ENCODE peak calls at places on chromosome 13, in five cellular contexts. H, N, A, W and Y are unnamed samples. For H3K27me3, the result is how much of the 10 kb centered on the place peaks cover.

GRCh38 chr13:23322353-23323336 is 110.9 kb downstream of the SACS start:
- DNase-seq in H (no peak), N (no peak), A (no peak), W (no peak), Y (no peak)

GRCh38 chr13:26300140-26300539 is 46.2 kb downstream of the CDK8 start:
- DNase-seq in H (no peak), N (peak), A (no peak), W (no peak), Y (no peak)

GRCh38 chr13:59643906-59644626 is 519.7 kb downstream of the DIAPH3 start:
- DNase-seq in H (peak), N (no peak), A (peak), W (no peak), Y (no peak)

GRCh38 chr13:40566811-40567210 is 99.6 kb downstream of the FOXO1 start:
- DNase-seq in H (no peak), N (no peak), A (no peak), W (no peak), Y (no peak)

GRCh38 chr13:96946709-96947311 is 47.5 kb downstream of the OXGR1 start:
- DNase-seq in H (peak), N (no peak), A (peak), W (no peak), Y (peak)

GRCh38 chr13:99145461-99145860 is 55.2 kb upstream of the UBAC2 start:
- DNase-seq in H (no peak), N (no peak), A (no peak), W (no peak), Y (no peak)

GRCh38 chr13:76944457-76944856 is 3.9 kb upstream of the ACOD1 start:
- DNase-seq in H (no peak), N (peak), A (no peak), W (no peak), Y (no peak)

GRCh38 chr13:34085199-34085598 is 267.2 kb downstream of the RFC3 start:
- DNase-seq in H (no peak), N (no peak), A (no peak), W (no peak), Y (no peak)

GRCh38 chr13:106098778-106099177 is 436.7 kb downstream of the EFNB2 start:
- DNase-seq in H (no peak), N (no peak), A (no peak), W (no peak), Y (no peak)

GRCh38 chr13:19089315-19089714 is 92.3 kb downstream of the TUBA3C start:
- DNase-seq in H (peak), N (no peak), A (no peak), W (no peak), Y (no peak)

GRCh38 chr13:79668353-79668752 is 187.4 kb downstream of the NDFIP2 start:
- DNase-seq in H (no peak), N (no peak), A (no peak), W (no peak), Y (no peak)

GRCh38 chr13:98143157-98143553 is 261 bp downstream of the FARP1 start:
- DNase-seq in H (no peak), N (no peak), A (no peak), W (no peak), Y (no peak)

GRCh38 chr13:60482012-60482411 is 85.0 kb downstream of the TDRD3 start:
- DNase-seq in H (no peak), N (no peak), A (no peak), W (no peak), Y (no peak)

GRCh38 chr13:97648171-97648880 is 214.4 kb downstream of the RAP2A start:
- DNase-seq in H (no peak), N (peak), A (no peak), W (no peak), Y (no peak)

GRCh38 chr13:50598338-50598737 is 245.2 kb downstream of the DLEU7 start:
- DNase-seq in H (no peak), N (no peak), A (no peak), W (no peak), Y (no peak)

GRCh38 chr13:34863360-34864135 is 78.5 kb upstream of the NBEA start:
- DNase-seq in H (peak), N (peak), A (no peak), W (no peak), Y (peak)

GRCh38 chr13:112446867-112447266 is 70.7 kb downstream of the SPACA7 start:
- DNase-seq in H (no peak), N (no peak), A (no peak), W (no peak), Y (no peak)

GRCh38 chr13:101398191-101398590 is 18.1 kb downstream of the NALCN start:
- DNase-seq in H (no peak), N (peak), A (no peak), W (no peak), Y (no peak)

GRCh38 chr13:98785405-98785804 is 32.9 kb upstream of the SLC15A1 start:
- DNase-seq in H (no peak), N (no peak), A (no peak), W (no peak), Y (no peak)

GRCh38 chr13:80903911-80904310 is 563.0 kb upstream of the SPRY2 start:
- DNase-seq in H (no peak), N (no peak), A (no peak), W (no peak), Y (no peak)

GRCh38 chr13:62643007-62643483 is 1227.4 kb upstream of the PCDH20 start:
- DNase-seq in H (no peak), N (peak), A (no peak), W (no peak), Y (peak)

GRCh38 chr13:30371649-30372265 is 50.5 kb upstream of the UBE2L5 start:
- DNase-seq in H (peak), N (peak), A (no peak), W (peak), Y (peak)

GRCh38 chr13:94479559-94480095 is at the start of gene DCT:
- DNase-seq in H (no peak), N (no peak), A (no peak), W (no peak), Y (no peak)

GRCh38 chr13:35723820-35724219 is 247.3 kb upstream of the MAB21L1 start:
- DNase-seq in H (no peak), N (peak), A (no peak), W (no peak), Y (no peak)

DNA sequence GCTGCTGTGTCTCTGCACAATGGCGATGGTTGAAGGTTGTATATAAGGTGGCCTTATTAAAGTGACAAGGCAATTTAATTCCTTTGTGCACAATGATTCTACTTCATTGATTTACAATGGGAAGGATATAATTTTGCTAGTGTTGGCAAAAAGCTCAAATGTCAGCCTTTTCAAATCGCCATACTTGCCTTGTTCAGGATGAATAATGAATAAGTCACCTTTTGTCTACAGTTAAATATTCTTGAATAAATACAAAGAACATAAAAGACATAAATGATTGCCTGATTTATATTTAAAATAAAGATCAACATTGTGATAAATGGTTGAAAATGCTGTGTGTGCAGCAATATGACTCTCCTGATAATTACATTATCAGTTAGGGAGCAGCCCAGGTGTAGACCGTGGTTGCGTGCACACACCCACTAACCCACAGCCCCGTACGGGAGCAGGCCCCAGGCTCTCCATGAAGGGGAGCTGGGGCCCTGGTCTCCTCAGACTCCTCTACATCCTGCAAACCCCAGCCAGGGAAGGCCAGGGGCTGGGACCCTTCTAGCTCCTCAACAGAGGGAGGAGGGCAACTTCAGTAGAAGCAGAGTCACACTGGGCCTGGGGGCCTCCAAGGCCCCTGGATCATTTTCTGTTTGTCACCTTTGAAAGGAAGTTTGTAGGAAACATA is 64.9 kb downstream of the TEX29 start:
- DNase-seq in H (no peak), N (no peak), A (no peak), W (no peak), Y (no peak)
- H3K27me3 ChIP-seq in H (under half), N (under half), A (under half), W (under half), Y (under half)

GRCh38 chr13:55788548-55788947 is 1352.2 kb upstream of the PRR20A start:
- DNase-seq in H (no peak), N (no peak), A (no peak), W (no peak), Y (no peak)

GRCh38 chr13:55792544-55793178 is 1348.1 kb upstream of the PRR20A start:
- DNase-seq in H (no peak), N (no peak), A (no peak), W (no peak), Y (no peak)
- H3K27me3 ChIP-seq in H (under half), N (under half), A (under half), W (under half), Y (under half)

GRCh38 chr13:113791761-113792160 is 32.7 kb downstream of the TMEM255B start:
- DNase-seq in H (no peak), N (no peak), A (no peak), W (no peak), Y (no peak)
- H3K27me3 ChIP-seq in H (under half), N (under half), A (under half), W (under half), Y (under half)

GRCh38 chr13:21297452-21297851 is 121.0 kb downstream of the MRPL57 start:
- DNase-seq in H (peak), N (no peak), A (no peak), W (no peak), Y (no peak)

DNA sequence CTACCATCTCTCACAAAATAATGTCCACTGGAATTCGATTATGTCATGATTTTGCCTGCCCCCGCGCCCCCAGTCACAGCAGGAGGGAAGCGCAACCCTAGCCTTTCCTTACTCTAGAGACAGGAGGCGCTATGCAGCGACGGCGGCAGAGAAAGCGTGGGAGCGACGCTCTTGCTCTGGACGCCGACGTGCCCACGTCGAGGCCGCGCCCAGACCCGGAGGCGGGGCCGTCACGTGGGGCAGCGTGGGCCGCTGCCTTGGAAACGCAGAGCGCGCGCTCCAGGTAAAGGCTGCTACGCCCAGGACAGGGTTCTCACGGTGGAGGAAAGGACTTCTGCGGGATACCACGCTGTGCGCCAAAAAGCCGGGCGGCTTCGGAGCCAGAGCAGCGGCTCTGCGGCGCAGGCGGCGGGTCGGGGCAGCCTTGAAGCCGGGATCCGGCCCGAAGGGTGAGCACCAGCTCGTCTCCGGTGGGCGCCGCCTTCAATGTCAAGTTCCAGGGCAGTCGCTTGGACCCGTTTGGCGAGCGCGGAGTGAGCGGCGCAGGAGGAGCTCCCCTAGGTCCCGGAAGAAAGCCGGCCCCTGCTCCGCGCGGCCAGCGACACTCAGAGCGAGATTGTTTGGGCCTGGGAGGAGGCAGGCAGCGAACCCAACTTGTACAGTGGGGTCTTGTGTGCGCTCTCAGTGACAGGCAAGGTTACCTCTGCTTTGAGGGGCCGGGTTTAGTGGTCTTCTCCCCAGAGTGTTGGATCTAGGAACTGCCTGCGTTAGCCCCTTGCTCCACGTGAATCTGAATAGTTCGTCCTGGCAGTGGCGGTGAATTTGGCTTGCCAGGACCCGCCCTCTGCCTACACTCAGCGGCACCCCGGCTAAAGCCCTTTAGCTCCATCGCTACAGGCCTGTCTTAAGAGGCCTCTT is 121.7 kb downstream of the MRPL57 start:
- DNase-seq in H (peak), N (peak), A (peak), W (peak), Y (peak)
- H3K27me3 ChIP-seq in H (under half), N (under half), A (under half), W (under half), Y (under half)

DNA sequence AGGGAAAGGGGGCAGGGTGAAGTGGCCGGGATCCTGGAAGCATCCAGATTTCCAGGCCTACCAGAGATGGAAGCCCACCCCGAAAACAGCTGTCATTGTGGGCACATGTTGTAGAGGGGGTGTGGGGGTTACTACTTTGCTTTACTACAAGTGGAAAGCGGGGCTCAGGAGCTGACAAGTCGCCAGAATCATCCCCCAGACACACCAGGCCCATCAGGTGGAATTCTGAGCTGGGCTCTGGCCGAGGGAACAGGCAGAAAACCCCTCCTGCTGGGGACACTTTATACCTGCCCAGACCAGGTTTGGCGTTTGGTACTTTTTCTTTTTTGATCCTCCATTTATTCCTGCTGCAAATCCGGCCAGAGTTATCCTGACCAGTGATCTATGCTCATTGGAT is 3.8 kb downstream of the CDX2 start:
- DNase-seq in H (peak), N (no peak), A (peak), W (no peak), Y (no peak)
- H3K27me3 ChIP-seq in H (under half), N (half or more), A (half or more), W (under half), Y (half or more)

GRCh38 chr13:107124129-107124718 is 556.3 kb upstream of the ARGLU1 start:
- DNase-seq in H (peak), N (no peak), A (peak), W (no peak), Y (peak)
- H3K27me3 ChIP-seq in H (under half), N (under half), A (under half), W (under half), Y (under half)

GRCh38 chr13:45602183-45602582 is 13.4 kb downstream of the ERICH6B start:
- DNase-seq in H (no peak), N (peak), A (no peak), W (no peak), Y (peak)
- H3K27me3 ChIP-seq in H (under half), N (under half), A (under half), W (under half), Y (under half)

DNA sequence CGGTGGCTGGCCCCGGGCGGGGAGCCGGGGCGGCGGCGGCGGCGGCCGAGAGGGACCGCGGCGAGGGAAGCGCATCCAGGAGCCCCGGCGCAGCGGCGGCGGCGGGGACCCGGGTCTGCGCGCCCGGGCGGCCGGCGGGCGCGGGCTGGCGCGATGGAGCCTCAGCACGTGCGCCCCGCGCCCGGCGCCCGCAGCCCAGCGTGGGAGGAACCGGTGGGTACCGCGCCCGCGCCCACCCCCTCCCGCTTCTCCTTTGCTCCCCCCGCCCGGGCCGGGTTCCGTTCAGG is 7.8 kb upstream of the DGKH start:
- DNase-seq in H (no peak), N (no peak), A (no peak), W (peak), Y (no peak)
- H3K27me3 ChIP-seq in H (under half), N (under half), A (half or more), W (under half), Y (under half)

DNA sequence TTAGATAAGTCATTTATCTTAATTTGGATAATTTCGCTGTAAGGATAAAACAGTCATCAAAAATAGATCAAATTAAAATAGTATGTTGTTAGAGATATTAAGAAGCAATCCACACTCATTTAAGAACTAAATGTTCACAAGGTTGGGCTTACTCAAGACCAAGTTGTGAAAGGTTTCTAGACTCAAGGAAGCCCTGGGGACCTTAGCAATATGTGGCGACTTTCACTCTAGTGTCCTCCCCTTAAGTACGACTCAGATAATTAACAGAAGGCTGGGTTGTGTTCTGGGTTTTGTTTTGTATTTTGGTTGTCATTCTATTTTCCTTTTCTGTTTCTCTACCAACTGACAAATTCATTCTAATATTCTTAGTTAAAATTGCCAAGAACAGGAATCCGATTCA is 1008.0 kb downstream of the PCDH9 start:
- DNase-seq in H (no peak), N (no peak), A (no peak), W (no peak), Y (no peak)
- H3K27me3 ChIP-seq in H (under half), N (under half), A (half or more), W (under half), Y (under half)

GRCh38 chr13:43516401-43516826 is 270.4 kb downstream of the ENOX1 start:
- DNase-seq in H (peak), N (no peak), A (no peak), W (no peak), Y (peak)

GRCh38 chr13:43514326-43514725 is 272.4 kb downstream of the ENOX1 start:
- DNase-seq in H (no peak), N (no peak), A (no peak), W (no peak), Y (no peak)

DNA sequence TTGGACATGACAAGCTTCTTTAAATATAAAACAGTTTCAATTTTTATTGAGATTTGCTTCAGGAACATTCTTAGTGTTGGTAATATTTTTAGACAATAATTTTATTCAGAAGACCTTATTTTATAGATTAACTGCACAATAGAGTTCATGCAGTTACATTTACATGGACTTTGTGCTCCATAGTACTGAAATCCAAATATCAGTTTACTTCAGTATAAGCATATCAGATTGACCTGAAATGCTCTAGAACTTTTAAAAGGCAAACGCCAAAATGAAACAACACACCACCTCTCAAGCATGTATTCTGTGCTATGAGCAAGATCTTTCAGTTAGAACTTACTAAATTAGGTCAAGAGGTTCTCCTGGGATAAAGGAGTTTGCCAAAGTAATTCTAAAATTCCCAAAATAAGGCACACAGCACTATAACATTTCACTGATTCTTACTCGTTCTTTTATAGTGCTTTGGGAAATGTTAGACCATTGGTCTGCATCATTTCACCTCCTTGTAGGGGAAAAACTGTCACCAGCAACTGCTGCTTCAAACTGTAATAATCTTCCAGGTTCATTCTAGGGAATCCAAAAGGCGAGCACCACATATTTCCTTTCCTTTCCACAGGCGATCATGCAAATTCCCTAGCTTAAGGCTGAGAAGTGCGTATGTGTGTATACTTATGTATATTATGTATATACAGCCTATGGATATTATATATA is 275.4 kb downstream of the ENOX1 start:
- DNase-seq in H (no peak), N (no peak), A (no peak), W (no peak), Y (no peak)
- H3K27me3 ChIP-seq in H (under half), N (under half), A (under half), W (under half), Y (under half)